ENCODE peak calls at places on chromosomes 13 and 19, in seven cellular contexts. B is adipocyte, Y is NCI-H774, L is ACHN, C is dorsolateral prefrontal cortex, K is HAP-1, M is cardiac fibroblast. R is an unnamed sample.

GRCh38 chr13:19075418-19075817 is 106.2 kb downstream of the TUBA3C start:
- DNase-seq in Y (no peak), M (no peak), B (no peak), L (no peak), C (no peak), K (no peak), R (no peak)

GRCh38 chr19:39246951-39247669 is 1.5 kb downstream of the IFNL4 start:
- DNase-seq in Y (no peak), M (peak), C (no peak), L (no peak), B (no peak), K (peak), R (no peak)

GRCh38 chr13:73876323-73876722 is 257.9 kb downstream of the KLF12 start:
- DNase-seq in Y (no peak), C (no peak), M (peak), K (peak), B (no peak), L (no peak), R (no peak)

GRCh38 chr19:41131186-41131585 is 17.0 kb downstream of the CYP2F1 start:
- DNase-seq in B (no peak), C (no peak), K (peak), Y (no peak), M (no peak), L (no peak), R (no peak)

GRCh38 chr13:32955881-32956594 is 60.2 kb upstream of the KL start:
- DNase-seq in L (peak), Y (no peak), M (no peak), B (no peak), K (no peak), C (no peak), R (no peak)

GRCh38 chr13:109999659-110000533 is 213.5 kb upstream of the IRS2 start:
- DNase-seq in B (no peak), K (no peak), C (no peak), Y (no peak), M (no peak), L (no peak), R (no peak)

GRCh38 chr13:110824901-110825300 is 90.0 kb downstream of the ANKRD10 start:
- DNase-seq in L (no peak), K (no peak), C (no peak), Y (no peak), M (no peak), B (no peak), R (no peak)

GRCh38 chr13:99796175-99796819 is 175.3 kb downstream of the ZIC5 start:
- DNase-seq in K (peak), B (peak), Y (no peak), C (no peak), M (peak), L (peak), R (no peak)

GRCh38 chr13:113086031-113086750 is 19.4 kb upstream of the F7 start:
- DNase-seq in K (no peak), C (no peak), L (no peak), Y (no peak), B (no peak), M (no peak), R (no peak)

GRCh38 chr19:6092329-6093286 is 17.7 kb downstream of the RFX2 start:
- DNase-seq in L (peak), K (peak), Y (peak), M (peak), C (peak), B (peak), R (peak)

GRCh38 chr19:46992699-46993535 is 26.7 kb upstream of the NPAS1 start:
- DNase-seq in B (no peak), Y (no peak), C (no peak), K (no peak), L (no peak), M (no peak), R (no peak)

GRCh38 chr13:46810440-46810839 is 13.5 kb upstream of the ESD start:
- DNase-seq in Y (no peak), L (no peak), K (no peak), C (no peak), M (no peak), B (no peak), R (no peak)

GRCh38 chr13:30307194-30307965 is at the start of gene KATNAL1:
- DNase-seq in L (peak), K (peak), M (peak), Y (peak), B (peak), C (peak), R (peak)

GRCh38 chr19:54207908-54208783 is 7.5 kb downstream of the RPS9 start:
- DNase-seq in K (peak), B (peak), C (no peak), M (peak), Y (no peak), L (no peak), R (no peak)

GRCh38 chr19:42634409-42635232 is 39.9 kb upstream of the CEACAM8 start:
- DNase-seq in C (no peak), Y (no peak), B (peak), M (peak), L (peak), K (peak), R (no peak)

GRCh38 chr13:27012482-27013197 is 159.0 kb downstream of the USP12 start:
- DNase-seq in M (peak), K (no peak), Y (no peak), C (no peak), B (peak), L (no peak), R (no peak)

GRCh38 chr19:3695124-3695733 is 5.0 kb downstream of the PIP5K1C start:
- DNase-seq in L (no peak), K (no peak), B (no peak), C (no peak), M (no peak), Y (no peak), R (no peak)

GRCh38 chr13:88648598-88649373 is 977.6 kb downstream of the SLITRK5 start:
- DNase-seq in L (no peak), B (no peak), K (no peak), Y (no peak), M (no peak), C (no peak), R (no peak)

GRCh38 chr13:76764429-76764828 is 121.8 kb downstream of the KCTD12 start:
- DNase-seq in L (no peak), M (peak), Y (no peak), B (no peak), C (no peak), K (no peak), R (no peak)

GRCh38 chr13:21557995-21558394 is 46.0 kb downstream of the MICU2 start:
- DNase-seq in L (peak), C (no peak), M (peak), B (no peak), Y (no peak), K (peak), R (no peak)

GRCh38 chr13:42615691-42616090 is 41.7 kb downstream of the TNFSF11 start:
- DNase-seq in L (no peak), C (no peak), K (no peak), B (no peak), Y (no peak), M (peak), R (no peak)

GRCh38 chr13:42633495-42633894 is 59.5 kb downstream of the TNFSF11 start:
- DNase-seq in C (no peak), M (no peak), L (no peak), B (no peak), K (no peak), Y (no peak), R (no peak)

GRCh38 chr13:113410472-113411201 is 42.7 kb downstream of the ADPRHL1 start:
- DNase-seq in B (peak), K (no peak), C (no peak), Y (no peak), M (peak), L (peak), R (no peak)

R was measured in NCI-H2107.